ENCODE peak calls at places on chromosomes 3 and 15, in ten cellular contexts. I is Caco-2, N is adrenal gland, U is AG08395, B is foreskin melanocyte, R is endothelial cell, A is heart left ventricle, H is T-cell, X is fibroblast of pulmonary artery, C is kidney. Q is an unnamed sample.

GRCh38 chr3:87167634-87168456 is 59.3 kb upstream of the CHMP2B start:
- DNase-seq in I (no peak), N (no peak), U (peak), B (peak), R (peak), A (no peak), H (peak), X (peak), C (no peak), Q (no peak)

GRCh38 chr15:38883987-38884386 is 319.4 kb upstream of the RASGRP1 start:
- DNase-seq in I (no peak), N (no peak), U (no peak), B (peak), R (no peak), A (no peak), H (no peak), X (peak), C (no peak), Q (no peak)

GRCh38 chr3:150798122-150798618 is 35.2 kb upstream of the SIAH2 start:
- DNase-seq in I (no peak), N (no peak), U (no peak), B (no peak), R (peak), A (no peak), H (no peak), X (no peak), C (no peak), Q (no peak)

GRCh38 chr3:124269619-124270018 is 277.7 kb upstream of the ROPN1 start:
- DNase-seq in I (no peak), N (no peak), U (no peak), B (no peak), R (no peak), A (no peak), H (no peak), X (no peak), C (no peak), Q (no peak)

GRCh38 chr3:39121626-39122025 is 14.1 kb downstream of the TTC21A start:
- DNase-seq in I (no peak), N (no peak), U (no peak), B (no peak), R (no peak), A (no peak), H (no peak), X (no peak), C (no peak), Q (peak)

GRCh38 chr3:190533511-190534282 is 19.8 kb downstream of the IL1RAP start:
- DNase-seq in I (no peak), N (peak), U (peak), B (peak), R (no peak), A (peak), H (no peak), X (peak), C (peak), Q (no peak)

GRCh38 chr15:67521770-67522568 is 1.0 kb downstream of the C15orf61 start:
- DNase-seq in I (no peak), N (no peak), U (peak), B (no peak), R (no peak), A (no peak), H (no peak), X (peak), C (no peak), Q (no peak)

GRCh38 chr3:18420584-18420983 is 4.6 kb downstream of the SATB1 start:
- DNase-seq in I (no peak), N (no peak), U (no peak), B (no peak), R (no peak), A (no peak), H (no peak), X (no peak), C (no peak), Q (no peak)

GRCh38 chr15:90400759-90401314 is 12.8 kb downstream of the IQGAP1 start:
- DNase-seq in I (peak), N (peak), U (peak), B (peak), R (peak), A (peak), H (peak), X (peak), C (no peak), Q (peak)

GRCh38 chr3:125123906-125124305 is 68.1 kb upstream of the HEG1 start:
- DNase-seq in I (no peak), N (peak), U (peak), B (no peak), R (no peak), A (no peak), H (no peak), X (peak), C (no peak), Q (no peak)

GRCh38 chr15:45306105-45306504 is 54.1 kb downstream of the SLC28A2 start:
- DNase-seq in I (no peak), N (no peak), U (no peak), B (no peak), R (no peak), A (no peak), H (no peak), X (no peak), C (no peak), Q (no peak)

GRCh38 chr3:114867828-114868498 is 279.1 kb downstream of the ZBTB20 start:
- DNase-seq in I (no peak), N (no peak), U (no peak), B (no peak), R (no peak), A (no peak), H (no peak), X (no peak), C (no peak), Q (no peak)

GRCh38 chr3:98531622-98532274 is at the start of gene GPR15:
- DNase-seq in I (no peak), N (no peak), U (no peak), B (no peak), R (no peak), A (no peak), H (no peak), X (no peak), C (no peak), Q (no peak)